ENCODE peak calls at places on chromosomes 4 and X, in ten cellular contexts. One of them, this sample, is unnamed.

GRCh38 chrX:125205084-125205917 is 114.4 kb upstream of the TEX13C start:
- DNase-seq in CD8-positive, alpha-beta T cell: no peak
- DNase-seq in C1 segment of cervical spinal cord: no peak
- DNase-seq in GM12865: peak
- DNase-seq in mesenteric fat pad: no peak
- DNase-seq in fibroblast of the aortic adventitia: no peak
- DNase-seq in glutamatergic neuron: peak
- DNase-seq in ovary: no peak
- DNase-seq in activated T-cell treated with anti-CD3 and anti-CD28 coated beads for 4 hours: no peak
- DNase-seq in sigmoid colon: peak
- DNase-seq in this sample: peak

GRCh38 chr4:20847124-20847747 is 147.0 kb downstream of the PACRGL start:
- DNase-seq in CD8-positive, alpha-beta T cell: no peak
- DNase-seq in C1 segment of cervical spinal cord: no peak
- DNase-seq in GM12865: no peak
- DNase-seq in mesenteric fat pad: no peak
- DNase-seq in fibroblast of the aortic adventitia: no peak
- DNase-seq in glutamatergic neuron: no peak
- DNase-seq in ovary: no peak
- DNase-seq in activated T-cell treated with anti-CD3 and anti-CD28 coated beads for 4 hours: no peak
- DNase-seq in sigmoid colon: no peak
- DNase-seq in this sample: no peak

GRCh38 chr4:2634014-2634413 is 97.6 kb downstream of the FAM193A start:
- DNase-seq in CD8-positive, alpha-beta T cell: no peak
- DNase-seq in C1 segment of cervical spinal cord: no peak
- DNase-seq in GM12865: no peak
- DNase-seq in mesenteric fat pad: peak
- DNase-seq in fibroblast of the aortic adventitia: no peak
- DNase-seq in glutamatergic neuron: no peak
- DNase-seq in ovary: no peak
- DNase-seq in activated T-cell treated with anti-CD3 and anti-CD28 coated beads for 4 hours: no peak
- DNase-seq in sigmoid colon: peak
- DNase-seq in this sample: no peak

GRCh38 chrX:153445856-153446635 is at the start of gene TREX2:
- DNase-seq in CD8-positive, alpha-beta T cell: no peak
- DNase-seq in C1 segment of cervical spinal cord: no peak
- DNase-seq in GM12865: no peak
- DNase-seq in mesenteric fat pad: no peak
- DNase-seq in fibroblast of the aortic adventitia: no peak
- DNase-seq in glutamatergic neuron: no peak
- DNase-seq in ovary: no peak
- DNase-seq in activated T-cell treated with anti-CD3 and anti-CD28 coated beads for 4 hours: no peak
- DNase-seq in sigmoid colon: peak
- DNase-seq in this sample: no peak

GRCh38 chr4:1497189-1497801 is 91.1 kb upstream of the NKX1-1 start:
- DNase-seq in CD8-positive, alpha-beta T cell: no peak
- DNase-seq in C1 segment of cervical spinal cord: no peak
- DNase-seq in GM12865: no peak
- DNase-seq in mesenteric fat pad: no peak
- DNase-seq in fibroblast of the aortic adventitia: no peak
- DNase-seq in glutamatergic neuron: no peak
- DNase-seq in ovary: no peak
- DNase-seq in activated T-cell treated with anti-CD3 and anti-CD28 coated beads for 4 hours: no peak
- DNase-seq in sigmoid colon: no peak
- DNase-seq in this sample: no peak

GRCh38 chr4:148126825-148127224 is 315.4 kb downstream of the NR3C2 start:
- DNase-seq in CD8-positive, alpha-beta T cell: no peak
- DNase-seq in C1 segment of cervical spinal cord: no peak
- DNase-seq in GM12865: no peak
- DNase-seq in mesenteric fat pad: no peak
- DNase-seq in fibroblast of the aortic adventitia: peak
- DNase-seq in glutamatergic neuron: no peak
- DNase-seq in ovary: no peak
- DNase-seq in activated T-cell treated with anti-CD3 and anti-CD28 coated beads for 4 hours: no peak
- DNase-seq in sigmoid colon: no peak
- DNase-seq in this sample: no peak

GRCh38 chr4:8832130-8832930 is 39.3 kb downstream of the HMX1 start:
- DNase-seq in CD8-positive, alpha-beta T cell: no peak
- DNase-seq in C1 segment of cervical spinal cord: no peak
- DNase-seq in GM12865: no peak
- DNase-seq in mesenteric fat pad: peak
- DNase-seq in fibroblast of the aortic adventitia: no peak
- DNase-seq in glutamatergic neuron: no peak
- DNase-seq in ovary: peak
- DNase-seq in activated T-cell treated with anti-CD3 and anti-CD28 coated beads for 4 hours: no peak
- DNase-seq in sigmoid colon: peak
- DNase-seq in this sample: no peak

GRCh38 chr4:8709050-8709728 is 116.6 kb downstream of the CPZ start:
- DNase-seq in CD8-positive, alpha-beta T cell: no peak
- DNase-seq in C1 segment of cervical spinal cord: no peak
- DNase-seq in GM12865: no peak
- DNase-seq in mesenteric fat pad: peak
- DNase-seq in fibroblast of the aortic adventitia: no peak
- DNase-seq in glutamatergic neuron: no peak
- DNase-seq in ovary: peak
- DNase-seq in activated T-cell treated with anti-CD3 and anti-CD28 coated beads for 4 hours: no peak
- DNase-seq in sigmoid colon: peak
- DNase-seq in this sample: no peak

GRCh38 chr4:67875011-67875410 is 8.8 kb downstream of the TMPRSS11D start:
- DNase-seq in CD8-positive, alpha-beta T cell: no peak
- DNase-seq in C1 segment of cervical spinal cord: no peak
- DNase-seq in GM12865: no peak
- DNase-seq in mesenteric fat pad: no peak
- DNase-seq in fibroblast of the aortic adventitia: peak
- DNase-seq in glutamatergic neuron: no peak
- DNase-seq in ovary: no peak
- DNase-seq in activated T-cell treated with anti-CD3 and anti-CD28 coated beads for 4 hours: no peak
- DNase-seq in sigmoid colon: no peak
- DNase-seq in this sample: no peak

GRCh38 chrX:19698125-19698524 is 182.8 kb upstream of the MAP3K15 start:
- DNase-seq in CD8-positive, alpha-beta T cell: no peak
- DNase-seq in C1 segment of cervical spinal cord: no peak
- DNase-seq in GM12865: no peak
- DNase-seq in mesenteric fat pad: no peak
- DNase-seq in fibroblast of the aortic adventitia: peak
- DNase-seq in glutamatergic neuron: no peak
- DNase-seq in ovary: no peak
- DNase-seq in activated T-cell treated with anti-CD3 and anti-CD28 coated beads for 4 hours: no peak
- DNase-seq in sigmoid colon: no peak
- DNase-seq in this sample: no peak

GRCh38 chr4:64497526-64497925 is 88.3 kb upstream of the TECRL start:
- DNase-seq in CD8-positive, alpha-beta T cell: no peak
- DNase-seq in C1 segment of cervical spinal cord: no peak
- DNase-seq in GM12865: no peak
- DNase-seq in mesenteric fat pad: no peak
- DNase-seq in fibroblast of the aortic adventitia: no peak
- DNase-seq in glutamatergic neuron: no peak
- DNase-seq in ovary: no peak
- DNase-seq in activated T-cell treated with anti-CD3 and anti-CD28 coated beads for 4 hours: no peak
- DNase-seq in sigmoid colon: no peak
- DNase-seq in this sample: no peak

GRCh38 chr4:113384600-113384999 is 335.1 kb downstream of the ANK2 start:
- DNase-seq in CD8-positive, alpha-beta T cell: no peak
- DNase-seq in C1 segment of cervical spinal cord: no peak
- DNase-seq in GM12865: no peak
- DNase-seq in mesenteric fat pad: no peak
- DNase-seq in fibroblast of the aortic adventitia: peak
- DNase-seq in glutamatergic neuron: no peak
- DNase-seq in ovary: no peak
- DNase-seq in activated T-cell treated with anti-CD3 and anti-CD28 coated beads for 4 hours: no peak
- DNase-seq in sigmoid colon: no peak
- DNase-seq in this sample: no peak

GRCh38 chr4:159685406-159686092 is 582.7 kb downstream of the RAPGEF2 start:
- DNase-seq in CD8-positive, alpha-beta T cell: no peak
- DNase-seq in C1 segment of cervical spinal cord: no peak
- DNase-seq in GM12865: no peak
- DNase-seq in mesenteric fat pad: no peak
- DNase-seq in fibroblast of the aortic adventitia: no peak
- DNase-seq in glutamatergic neuron: no peak
- DNase-seq in ovary: no peak
- DNase-seq in activated T-cell treated with anti-CD3 and anti-CD28 coated beads for 4 hours: no peak
- DNase-seq in sigmoid colon: no peak
- DNase-seq in this sample: no peak

GRCh38 chr4:150173854-150174398 is 95.7 kb downstream of the DCLK2 start:
- DNase-seq in CD8-positive, alpha-beta T cell: no peak
- DNase-seq in C1 segment of cervical spinal cord: no peak
- DNase-seq in GM12865: no peak
- DNase-seq in mesenteric fat pad: no peak
- DNase-seq in fibroblast of the aortic adventitia: no peak
- DNase-seq in glutamatergic neuron: no peak
- DNase-seq in ovary: no peak
- DNase-seq in activated T-cell treated with anti-CD3 and anti-CD28 coated beads for 4 hours: no peak
- DNase-seq in sigmoid colon: no peak
- DNase-seq in this sample: peak

GRCh38 chr4:165096776-165097175 is 15.9 kb downstream of the TMEM192 start:
- DNase-seq in CD8-positive, alpha-beta T cell: no peak
- DNase-seq in C1 segment of cervical spinal cord: no peak
- DNase-seq in GM12865: peak
- DNase-seq in mesenteric fat pad: no peak
- DNase-seq in fibroblast of the aortic adventitia: peak
- DNase-seq in glutamatergic neuron: no peak
- DNase-seq in ovary: no peak
- DNase-seq in activated T-cell treated with anti-CD3 and anti-CD28 coated beads for 4 hours: no peak
- DNase-seq in sigmoid colon: no peak
- DNase-seq in this sample: peak

GRCh38 chr4:53763813-53764597 is 172.7 kb upstream of the LNX1 start:
- DNase-seq in CD8-positive, alpha-beta T cell: no peak
- DNase-seq in C1 segment of cervical spinal cord: no peak
- DNase-seq in GM12865: no peak
- DNase-seq in mesenteric fat pad: no peak
- DNase-seq in fibroblast of the aortic adventitia: peak
- DNase-seq in glutamatergic neuron: no peak
- DNase-seq in ovary: no peak
- DNase-seq in activated T-cell treated with anti-CD3 and anti-CD28 coated beads for 4 hours: no peak
- DNase-seq in sigmoid colon: no peak
- DNase-seq in this sample: no peak

GRCh38 chr4:53620956-53621355 is 29.7 kb upstream of the LNX1 start:
- DNase-seq in CD8-positive, alpha-beta T cell: no peak
- DNase-seq in C1 segment of cervical spinal cord: no peak
- DNase-seq in GM12865: no peak
- DNase-seq in mesenteric fat pad: no peak
- DNase-seq in fibroblast of the aortic adventitia: no peak
- DNase-seq in glutamatergic neuron: no peak
- DNase-seq in ovary: no peak
- DNase-seq in activated T-cell treated with anti-CD3 and anti-CD28 coated beads for 4 hours: no peak
- DNase-seq in sigmoid colon: no peak
- DNase-seq in this sample: no peak

GRCh38 chr4:2402453-2402852 is 16.0 kb downstream of the ZFYVE28 start:
- DNase-seq in CD8-positive, alpha-beta T cell: no peak
- DNase-seq in C1 segment of cervical spinal cord: no peak
- DNase-seq in GM12865: no peak
- DNase-seq in mesenteric fat pad: no peak
- DNase-seq in fibroblast of the aortic adventitia: no peak
- DNase-seq in glutamatergic neuron: no peak
- DNase-seq in ovary: no peak
- DNase-seq in activated T-cell treated with anti-CD3 and anti-CD28 coated beads for 4 hours: no peak
- DNase-seq in sigmoid colon: no peak
- DNase-seq in this sample: no peak

GRCh38 chr4:46994007-46994405 is 625 bp upstream of the GABRA4 start:
- DNase-seq in CD8-positive, alpha-beta T cell: no peak
- DNase-seq in C1 segment of cervical spinal cord: no peak
- DNase-seq in GM12865: no peak
- DNase-seq in mesenteric fat pad: no peak
- DNase-seq in fibroblast of the aortic adventitia: no peak
- DNase-seq in glutamatergic neuron: peak
- DNase-seq in ovary: no peak
- DNase-seq in activated T-cell treated with anti-CD3 and anti-CD28 coated beads for 4 hours: no peak
- DNase-seq in sigmoid colon: no peak
- DNase-seq in this sample: no peak

GRCh38 chr4:87493147-87493546 is 36.0 kb downstream of the SPARCL1 start:
- DNase-seq in CD8-positive, alpha-beta T cell: no peak
- DNase-seq in C1 segment of cervical spinal cord: no peak
- DNase-seq in GM12865: no peak
- DNase-seq in mesenteric fat pad: no peak
- DNase-seq in fibroblast of the aortic adventitia: no peak
- DNase-seq in glutamatergic neuron: no peak
- DNase-seq in ovary: no peak
- DNase-seq in activated T-cell treated with anti-CD3 and anti-CD28 coated beads for 4 hours: no peak
- DNase-seq in sigmoid colon: no peak
- DNase-seq in this sample: no peak

GRCh38 chr4:45647823-45648222 is 476.0 kb downstream of the GABRG1 start:
- DNase-seq in CD8-positive, alpha-beta T cell: no peak
- DNase-seq in C1 segment of cervical spinal cord: no peak
- DNase-seq in GM12865: no peak
- DNase-seq in mesenteric fat pad: no peak
- DNase-seq in fibroblast of the aortic adventitia: no peak
- DNase-seq in glutamatergic neuron: no peak
- DNase-seq in ovary: no peak
- DNase-seq in activated T-cell treated with anti-CD3 and anti-CD28 coated beads for 4 hours: no peak
- DNase-seq in sigmoid colon: no peak
- DNase-seq in this sample: no peak

GRCh38 chr4:134243742-134244713 is 42.4 kb upstream of the PABPC4L start:
- DNase-seq in CD8-positive, alpha-beta T cell: no peak
- DNase-seq in C1 segment of cervical spinal cord: no peak
- DNase-seq in GM12865: no peak
- DNase-seq in mesenteric fat pad: peak
- DNase-seq in fibroblast of the aortic adventitia: no peak
- DNase-seq in glutamatergic neuron: no peak
- DNase-seq in ovary: no peak
- DNase-seq in activated T-cell treated with anti-CD3 and anti-CD28 coated beads for 4 hours: no peak
- DNase-seq in sigmoid colon: peak
- DNase-seq in this sample: no peak

GRCh38 chrX:123169247-123169901 is 14.7 kb upstream of the GRIA3 start:
- DNase-seq in CD8-positive, alpha-beta T cell: no peak
- DNase-seq in C1 segment of cervical spinal cord: no peak
- DNase-seq in GM12865: no peak
- DNase-seq in mesenteric fat pad: no peak
- DNase-seq in fibroblast of the aortic adventitia: peak
- DNase-seq in glutamatergic neuron: no peak
- DNase-seq in ovary: no peak
- DNase-seq in activated T-cell treated with anti-CD3 and anti-CD28 coated beads for 4 hours: no peak
- DNase-seq in sigmoid colon: no peak
- DNase-seq in this sample: no peak

GRCh38 chrX:134732152-134732551 is 73.9 kb upstream of the PLAC1 start:
- DNase-seq in CD8-positive, alpha-beta T cell: no peak
- DNase-seq in C1 segment of cervical spinal cord: no peak
- DNase-seq in GM12865: no peak
- DNase-seq in mesenteric fat pad: no peak
- DNase-seq in fibroblast of the aortic adventitia: no peak
- DNase-seq in glutamatergic neuron: no peak
- DNase-seq in ovary: no peak
- DNase-seq in activated T-cell treated with anti-CD3 and anti-CD28 coated beads for 4 hours: no peak
- DNase-seq in sigmoid colon: no peak
- DNase-seq in this sample: no peak

GRCh38 chr4:128393111-128393704 is 105.6 kb upstream of the PGRMC2 start:
- DNase-seq in CD8-positive, alpha-beta T cell: no peak
- DNase-seq in C1 segment of cervical spinal cord: no peak
- DNase-seq in GM12865: peak
- DNase-seq in mesenteric fat pad: no peak
- DNase-seq in fibroblast of the aortic adventitia: peak
- DNase-seq in glutamatergic neuron: no peak
- DNase-seq in ovary: no peak
- DNase-seq in activated T-cell treated with anti-CD3 and anti-CD28 coated beads for 4 hours: no peak
- DNase-seq in sigmoid colon: no peak
- DNase-seq in this sample: no peak

GRCh38 chrX:47574096-47574553 is 8.1 kb upstream of the TIMP1 start:
- DNase-seq in CD8-positive, alpha-beta T cell: no peak
- DNase-seq in C1 segment of cervical spinal cord: no peak
- DNase-seq in GM12865: no peak
- DNase-seq in mesenteric fat pad: peak
- DNase-seq in fibroblast of the aortic adventitia: no peak
- DNase-seq in glutamatergic neuron: no peak
- DNase-seq in ovary: peak
- DNase-seq in activated T-cell treated with anti-CD3 and anti-CD28 coated beads for 4 hours: no peak
- DNase-seq in sigmoid colon: no peak
- DNase-seq in this sample: no peak

GRCh38 chr4:158809611-158810486 is 41.0 kb downstream of the FNIP2 start:
- DNase-seq in CD8-positive, alpha-beta T cell: peak
- DNase-seq in C1 segment of cervical spinal cord: no peak
- DNase-seq in GM12865: peak
- DNase-seq in mesenteric fat pad: no peak
- DNase-seq in fibroblast of the aortic adventitia: peak
- DNase-seq in glutamatergic neuron: no peak
- DNase-seq in ovary: no peak
- DNase-seq in activated T-cell treated with anti-CD3 and anti-CD28 coated beads for 4 hours: no peak
- DNase-seq in sigmoid colon: no peak
- DNase-seq in this sample: peak

GRCh38 chr4:147596976-147597375 is 20.2 kb upstream of the TMEM184C start:
- DNase-seq in CD8-positive, alpha-beta T cell: no peak
- DNase-seq in C1 segment of cervical spinal cord: no peak
- DNase-seq in GM12865: no peak
- DNase-seq in mesenteric fat pad: no peak
- DNase-seq in fibroblast of the aortic adventitia: peak
- DNase-seq in glutamatergic neuron: no peak
- DNase-seq in ovary: no peak
- DNase-seq in activated T-cell treated with anti-CD3 and anti-CD28 coated beads for 4 hours: no peak
- DNase-seq in sigmoid colon: no peak
- DNase-seq in this sample: no peak